ENCODE peak calls at places on chromosomes 13 and 19, in four cellular contexts. A is HepG2, N is A549, O is K562. Q is an unnamed sample.
A peak's percentile ranks its signal among the peaks of the same experiment; 100 is the strongest.

GRCh38 chr13:46551410-46552301 is 1.3 kb upstream of the LRCH1 start:
- DNase-seq in A (peak; percentile 61), N (peak; percentile 79), O (peak; percentile 50), Q (peak; percentile 75)

GRCh38 chr13:45773236-45773635 is 71.1 kb downstream of the CBY2 start:
- DNase-seq in A (no peak), N (no peak), O (no peak), Q (peak; percentile 79)

GRCh38 chr13:59437902-59438301 is 725.8 kb downstream of the DIAPH3 start:
- DNase-seq in A (no peak), N (no peak), O (no peak), Q (peak; percentile 28)

GRCh38 chr13:39269411-39269810 is 231.2 kb downstream of the NHLRC3 start:
- DNase-seq in A (no peak), N (no peak), O (no peak), Q (no peak)

GRCh38 chr13:59766236-59766635 is 397.5 kb downstream of the DIAPH3 start:
- DNase-seq in A (no peak), N (no peak), O (no peak), Q (no peak)

GRCh38 chr19:40702337-40703012 is 12.0 kb upstream of the NUMBL start:
- DNase-seq in A (peak; percentile 50), N (peak; percentile 84), O (peak; percentile 81), Q (no peak)

GRCh38 chr13:64078025-64078424 is 2662.4 kb upstream of the PCDH20 start:
- DNase-seq in A (peak; percentile 72), N (no peak), O (no peak), Q (no peak)

GRCh38 chr19:51710163-51710562 is 13.6 kb downstream of the HAS1 start:
- DNase-seq in A (no peak), N (no peak), O (no peak), Q (peak; percentile 36)

GRCh38 chr19:43455321-43456113 is 9.9 kb downstream of the LYPD3 start:
- DNase-seq in A (no peak), N (no peak), O (no peak), Q (no peak)

GRCh38 chr19:2613507-2614295 is 88.8 kb downstream of the GNG7 start:
- DNase-seq in A (no peak), N (peak; percentile 41), O (peak; percentile 71), Q (peak; percentile 12)

GRCh38 chr19:49949735-49950589 is 11.0 kb downstream of the SIGLEC11 start:
- DNase-seq in A (no peak), N (no peak), O (no peak), Q (no peak)

GRCh38 chr19:47110521-47111080 is 3.0 kb downstream of the ZC3H4 start:
- DNase-seq in A (no peak), N (no peak), O (peak; percentile 15), Q (no peak)
- TF ChIP-seq MAZ in A (no peak), N (no peak), O (no peak), Q (no peak)

GRCh38 chr13:50422181-50423148 is 407.2 kb downstream of the KCNRG start:
- DNase-seq in A (no peak), N (no peak), O (peak; percentile 22), Q (no peak)

GRCh38 chr13:50420720-50421456 is 405.6 kb downstream of the KCNRG start:
- DNase-seq in A (no peak), N (no peak), O (no peak), Q (no peak)

GRCh38 chr13:50419466-50419865 is 404.2 kb downstream of the KCNRG start:
- DNase-seq in A (no peak), N (no peak), O (no peak), Q (peak; percentile 17)

GRCh38 chr13:50419896-50420295 is 404.7 kb downstream of the KCNRG start:
- DNase-seq in A (no peak), N (no peak), O (no peak), Q (no peak)

DNA sequence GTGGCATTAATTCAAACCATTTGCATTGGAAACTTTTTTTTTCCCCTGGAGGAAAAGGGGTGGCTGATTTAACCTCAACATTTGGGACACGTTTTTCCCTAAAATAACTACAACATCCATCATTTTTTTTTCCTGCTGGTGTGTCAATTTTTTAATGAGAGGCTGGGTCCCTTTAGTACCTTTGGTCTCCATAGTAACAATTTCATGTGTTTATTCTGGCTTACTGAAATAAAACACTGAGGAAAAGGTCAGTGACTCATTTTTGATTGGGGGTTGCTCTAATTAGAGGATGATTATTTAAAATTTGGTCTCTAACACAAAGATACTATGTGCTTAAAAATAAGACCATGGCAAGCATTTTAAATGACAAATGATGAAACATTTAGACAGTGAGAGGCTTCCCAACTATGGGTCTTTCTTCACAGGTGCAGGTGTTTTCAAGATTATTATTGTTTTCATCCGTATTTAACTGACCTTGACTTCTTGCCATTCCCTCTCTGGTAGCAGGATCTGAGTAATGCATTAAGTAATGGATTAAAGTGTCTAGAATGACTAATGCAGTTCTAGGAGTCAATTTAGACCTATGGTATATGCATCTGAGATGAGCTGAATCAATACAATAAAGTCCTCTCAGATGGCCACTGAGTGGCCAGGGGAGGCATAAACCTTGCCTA is 406.4 kb downstream of the KCNRG start:
- DNase-seq in A (no peak), N (no peak), O (no peak), Q (peak; percentile 38)
- TF ChIP-seq MAZ in A (no peak), N (no peak), O (no peak), Q (no peak)

DNA sequence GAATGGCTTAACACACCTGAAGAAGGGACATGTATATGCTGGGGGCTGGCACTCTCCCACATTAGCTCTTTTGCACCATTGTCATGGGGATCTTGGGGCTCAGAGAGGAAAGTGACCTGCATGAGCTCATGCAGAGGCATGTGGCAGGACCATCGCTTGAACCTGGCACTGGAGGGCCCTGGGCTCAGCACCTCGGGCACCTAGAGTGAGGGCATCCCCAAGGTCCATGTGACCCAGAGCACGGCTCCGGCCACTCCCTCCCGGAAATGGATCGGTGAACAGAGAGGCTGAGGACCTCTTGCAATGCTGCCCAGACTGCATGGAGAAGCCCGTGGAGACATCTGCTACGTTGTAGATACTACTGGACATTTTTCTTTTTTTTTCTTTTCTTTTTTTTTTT is 38.6 kb upstream of the CCNE1 start:
- DNase-seq in A (no peak), N (no peak), O (no peak), Q (no peak)
- TF ChIP-seq MAZ in A (no peak), N (no peak), O (no peak), Q (no peak)

GRCh38 chr19:58398545-58398944 is 3.1 kb downstream of the RNF225 start:
- DNase-seq in A (no peak), N (no peak), O (peak; percentile 2), Q (no peak)

GRCh38 chr19:58401825-58402433 is 6.5 kb downstream of the RNF225 start:
- DNase-seq in A (no peak), N (no peak), O (peak; percentile 16), Q (no peak)

GRCh38 chr19:58400638-58400915 is 5.1 kb downstream of the RNF225 start:
- DNase-seq in A (no peak), N (no peak), O (no peak), Q (no peak)

GRCh38 chr19:58400916-58401824 is 5.7 kb downstream of the RNF225 start:
- DNase-seq in A (peak; percentile 98), N (peak; percentile 100), O (peak; percentile 97), Q (peak; percentile 99)

GRCh38 chr19:58399903-58400637 is 4.6 kb downstream of the RNF225 start:
- DNase-seq in A (no peak), N (no peak), O (no peak), Q (no peak)
- TF ChIP-seq MAZ in A (no peak), N (no peak), O (no peak), Q (no peak)

GRCh38 chr19:54325631-54326030 is 12.7 kb upstream of the LILRA5 start:
- DNase-seq in A (no peak), N (no peak), O (no peak), Q (no peak)

GRCh38 chr19:54331626-54332025 is 7.3 kb downstream of the LILRA4 start:
- DNase-seq in A (no peak), N (no peak), O (no peak), Q (no peak)

GRCh38 chr19:54333586-54334298 is 5.2 kb downstream of the LILRA4 start:
- DNase-seq in A (no peak), N (no peak), O (no peak), Q (no peak)

GRCh38 chr19:54332149-54332548 is 6.8 kb downstream of the LILRA4 start:
- DNase-seq in A (no peak), N (no peak), O (no peak), Q (no peak)

GRCh38 chr19:54329476-54330165 is 9.3 kb downstream of the LILRA4 start:
- DNase-seq in A (no peak), N (no peak), O (no peak), Q (no peak)
- TF ChIP-seq MAZ in A (no peak), N (no peak), O (no peak), Q (no peak)

GRCh38 chr13:87975035-87975434 is 303.9 kb downstream of the SLITRK5 start:
- DNase-seq in A (no peak), N (no peak), O (no peak), Q (no peak)
- TF ChIP-seq MAZ in A (no peak), N (no peak), O (no peak), Q (no peak)